ENCODE peak calls at places on chromosomes 1 and 21, in eight cellular contexts. S, O, J, R, B, A, T and M are unnamed samples.

GRCh38 chr21:41168391-41169257 is 664 bp downstream of the BACE2 start:
- DNase-seq in S (peak; percentile 84), O (peak; percentile 68), J (peak; percentile 4), R (no peak), B (peak; percentile 61), A (no peak), T (peak; percentile 75), M (peak; percentile 41)

GRCh38 chr1:203028784-203029553 is 2.7 kb downstream of the PPFIA4 start:
- DNase-seq in S (no peak), O (no peak), J (no peak), R (no peak), B (no peak), A (no peak), T (no peak), M (no peak)

GRCh38 chr21:36647279-36648093 is 51.4 kb upstream of the SIM2 start:
- DNase-seq in S (no peak), O (peak; percentile 48), J (no peak), R (no peak), B (peak; percentile 89), A (no peak), T (no peak), M (no peak)

GRCh38 chr21:33047231-33047630 is 21.5 kb downstream of the OLIG2 start:
- DNase-seq in S (no peak), O (peak; percentile 72), J (no peak), R (no peak), B (peak; percentile 59), A (no peak), T (no peak), M (no peak)

GRCh38 chr21:20215959-20216358 is 782.2 kb upstream of the NCAM2 start:
- DNase-seq in S (no peak), O (no peak), J (no peak), R (no peak), B (no peak), A (no peak), T (no peak), M (no peak)

GRCh38 chr1:156912310-156912709 is 8.1 kb upstream of the LRRC71 start:
- DNase-seq in S (no peak), O (no peak), J (no peak), R (no peak), B (no peak), A (no peak), T (no peak), M (no peak)

GRCh38 chr1:27359822-27360158 is 7.0 kb downstream of the MAP3K6 start:
- DNase-seq in S (no peak), O (no peak), J (no peak), R (no peak), B (no peak), A (no peak), T (no peak), M (no peak)

GRCh38 chr1:205925730-205926129 is 17.5 kb downstream of the SLC26A9 start:
- DNase-seq in S (peak; percentile 20), O (peak; percentile 85), J (no peak), R (no peak), B (peak; percentile 77), A (no peak), T (no peak), M (no peak)

GRCh38 chr1:37808369-37809319 is 636 bp upstream of the YRDC start:
- DNase-seq in S (peak; percentile 65), O (peak; percentile 76), J (no peak), R (peak; percentile 37), B (peak; percentile 65), A (peak; percentile 37), T (peak; percentile 45), M (peak; percentile 66)

GRCh38 chr1:86322241-86322640 is 73.9 kb downstream of the ODF2L start:
- DNase-seq in S (no peak), O (no peak), J (no peak), R (no peak), B (no peak), A (no peak), T (no peak), M (no peak)

GRCh38 chr1:47432071-47433036 is 5.5 kb upstream of the FOXD2 start:
- DNase-seq in S (no peak), O (peak; percentile 79), J (peak; percentile 82), R (no peak), B (peak; percentile 69), A (peak; percentile 28), T (peak; percentile 49), M (peak; percentile 56)

GRCh38 chr1:55362558-55362957 is 147.4 kb upstream of the USP24 start:
- DNase-seq in S (no peak), O (peak; percentile 85), J (no peak), R (no peak), B (no peak), A (no peak), T (peak; percentile 27), M (no peak)

GRCh38 chr1:214952648-214953047 is 129.9 kb upstream of the KCNK2 start:
- DNase-seq in S (no peak), O (no peak), J (no peak), R (no peak), B (no peak), A (no peak), T (no peak), M (no peak)

GRCh38 chr21:44557491-44558328 is 885 bp downstream of the KRTAP10-3 start:
- DNase-seq in S (no peak), O (no peak), J (no peak), R (no peak), B (no peak), A (no peak), T (no peak), M (no peak)

GRCh38 chr21:37855568-37856391 is 60.5 kb downstream of the KCNJ6 start:
- DNase-seq in S (no peak), O (peak; percentile 89), J (no peak), R (no peak), B (no peak), A (no peak), T (no peak), M (no peak)

GRCh38 chr1:228369608-228370438 is 36.8 kb downstream of the TRIM11 start:
- DNase-seq in S (peak; percentile 49), O (no peak), J (no peak), R (no peak), B (no peak), A (no peak), T (no peak), M (no peak)

GRCh38 chr1:27122652-27123051 is 32.3 kb downstream of the SLC9A1 start:
- DNase-seq in S (no peak), O (peak; percentile 73), J (no peak), R (no peak), B (peak; percentile 90), A (no peak), T (peak; percentile 77), M (peak; percentile 95)

GRCh38 chr1:27856561-27857343 is 15.6 kb upstream of the THEMIS2 start:
- DNase-seq in S (peak; percentile 47), O (no peak), J (no peak), R (no peak), B (no peak), A (no peak), T (no peak), M (no peak)

GRCh38 chr1:177340601-177341067 is 169.9 kb downstream of the BRINP2 start:
- DNase-seq in S (no peak), O (no peak), J (no peak), R (no peak), B (no peak), A (no peak), T (peak; percentile 57), M (no peak)

GRCh38 chr1:246607466-246607865 is 41.2 kb downstream of the CNST start:
- DNase-seq in S (no peak), O (no peak), J (no peak), R (no peak), B (no peak), A (no peak), T (no peak), M (no peak)
- H3K4me1 ChIP-seq in S (peaks cover 23% of the 10 kb centered on the region), O (peaks cover 8% of the 10 kb centered on the region), J (peaks cover 36% of the 10 kb centered on the region), R (peaks cover 10% of the 10 kb centered on the region), B (peaks cover 18% of the 10 kb centered on the region), A (no peaks in the 10 kb centered on the region), T (peaks cover 11% of the 10 kb centered on the region), M (peaks cover 2% of the 10 kb centered on the region)

GRCh38 chr1:115107501-115108260 is 18.4 kb upstream of the TSPAN2 start:
- DNase-seq in S (no peak), O (peak; percentile 58), J (no peak), R (no peak), B (no peak), A (no peak), T (no peak), M (no peak)
- H3K4me1 ChIP-seq in S (no peaks in the 10 kb centered on the region), O (no peaks in the 10 kb centered on the region), J (peaks cover 4% of the 10 kb centered on the region), R (no peaks in the 10 kb centered on the region), B (no peaks in the 10 kb centered on the region), A (no peaks in the 10 kb centered on the region), T (no peaks in the 10 kb centered on the region), M (no peaks in the 10 kb centered on the region)

GRCh38 chr1:13762642-13763041 is 62.7 kb downstream of the PRDM2 start:
- DNase-seq in S (no peak), O (no peak), J (no peak), R (no peak), B (no peak), A (peak; percentile 27), T (no peak), M (no peak)

GRCh38 chr1:13761883-13762282 is 61.9 kb downstream of the PRDM2 start:
- DNase-seq in S (no peak), O (no peak), J (no peak), R (no peak), B (no peak), A (no peak), T (no peak), M (no peak)

GRCh38 chr1:13759072-13759471 is 59.1 kb downstream of the PRDM2 start:
- DNase-seq in S (no peak), O (no peak), J (no peak), R (peak; percentile 76), B (peak; percentile 95), A (no peak), T (no peak), M (no peak)

GRCh38 chr1:13760921-13761320 is 60.9 kb downstream of the PRDM2 start:
- DNase-seq in S (no peak), O (no peak), J (no peak), R (no peak), B (peak; percentile 41), A (no peak), T (no peak), M (no peak)

DNA sequence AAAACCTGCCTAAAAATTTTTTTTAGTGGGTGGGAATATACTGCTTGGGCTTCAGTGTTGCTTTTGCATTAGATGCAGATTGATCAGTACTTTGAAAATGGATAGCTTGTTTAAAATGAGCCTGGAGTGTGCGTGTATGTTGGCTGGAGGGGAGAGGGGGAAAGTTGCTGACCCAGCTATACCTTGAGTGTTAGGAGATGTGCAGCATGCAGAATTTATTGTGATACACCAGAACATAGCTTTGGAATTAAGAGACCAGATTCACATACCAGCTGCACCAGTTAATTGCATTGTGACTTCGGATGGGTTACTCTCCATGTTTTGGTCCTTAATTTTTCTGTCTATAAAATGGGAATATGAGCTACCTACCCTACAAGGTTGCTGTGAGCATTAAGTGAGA is 60.4 kb downstream of the PRDM2 start:
- DNase-seq in S (no peak), O (no peak), J (no peak), R (no peak), B (no peak), A (no peak), T (no peak), M (no peak)
- H3K4me1 ChIP-seq in S (peaks cover 78% of the 10 kb centered on the region), O (peaks cover 13% of the 10 kb centered on the region), J (peaks cover 97% of the 10 kb centered on the region), R (peaks cover 55% of the 10 kb centered on the region), B (peaks cover 50% of the 10 kb centered on the region), A (peaks cover 91% of the 10 kb centered on the region), T (peaks cover 9% of the 10 kb centered on the region), M (peaks cover 6% of the 10 kb centered on the region)

DNA sequence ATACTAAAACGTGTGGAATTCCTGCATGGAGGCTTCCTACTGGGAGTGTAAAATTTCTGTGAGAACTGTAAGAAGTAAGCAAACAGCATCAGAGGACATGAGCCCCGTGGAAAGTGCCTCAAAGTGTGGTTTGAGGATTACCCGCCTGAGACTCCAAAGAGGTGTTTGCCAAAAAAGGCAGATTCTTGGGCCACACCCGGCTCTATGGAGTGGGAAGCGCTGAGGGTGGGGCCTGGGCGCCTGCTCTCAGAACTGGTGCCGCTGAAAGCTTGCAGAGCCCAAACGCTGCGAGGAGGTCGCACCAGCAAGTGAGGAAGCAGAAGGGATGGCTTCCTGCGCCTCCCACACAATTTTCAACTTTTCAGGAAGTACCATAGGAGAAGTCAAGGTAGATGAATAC is 43.0 kb upstream of the PSEN2 start:
- DNase-seq in S (peak; percentile 87), O (no peak), J (no peak), R (no peak), B (peak; percentile 31), A (no peak), T (peak; percentile 86), M (no peak)
- H3K4me1 ChIP-seq in S (peaks cover 16% of the 10 kb centered on the region), O (peaks cover 2% of the 10 kb centered on the region), J (peaks cover 10% of the 10 kb centered on the region), R (peaks cover 3% of the 10 kb centered on the region), B (peaks cover 15% of the 10 kb centered on the region), A (peaks cover 43% of the 10 kb centered on the region), T (no peaks in the 10 kb centered on the region), M (no peaks in the 10 kb centered on the region)